ENCODE peak calls at places on chromosomes 3 and 15, in eight cellular contexts. One of them, this sample, is unnamed.

GRCh38 chr3:14507345-14507741 is 32.8 kb downstream of the GRIP2 start:
- DNase-seq in M059J: peak
- DNase-seq in activated T-helper 1 cell treated with anti-CD3 and anti-CD28 coated beads, Interleukin-12 subunit alpha, Interleukin-12 subunit beta, Interleukin-2, Interleukin-4 antibody, amounts not matched to agents 30 ng/mL and 10 ng/mL and 1 ng/mL, durations not matched to agents 14 hours and 24 hours and 36 hours: no peak
- DNase-seq in putamen: no peak
- DNase-seq in T-helper 9 cell: no peak
- DNase-seq in A172: no peak
- DNase-seq in progenitor cell of endocrine pancreas: no peak
- DNase-seq in NCI-H1417: no peak
- DNase-seq in this sample: no peak

GRCh38 chr3:82132210-82133069 is 371.0 kb upstream of the GBE1 start:
- DNase-seq in T-helper 9 cell: no peak
- DNase-seq in progenitor cell of endocrine pancreas: no peak
- DNase-seq in NCI-H1417: no peak
- DNase-seq in putamen: no peak
- DNase-seq in A172: no peak
- DNase-seq in M059J: no peak
- DNase-seq in activated T-helper 1 cell treated with anti-CD3 and anti-CD28 coated beads, Interleukin-12 subunit alpha, Interleukin-12 subunit beta, Interleukin-2, Interleukin-4 antibody, amounts not matched to agents 30 ng/mL and 10 ng/mL and 1 ng/mL, durations not matched to agents 14 hours and 24 hours and 36 hours: no peak
- DNase-seq in this sample: no peak

GRCh38 chr15:70156781-70157261 is 59.1 kb upstream of the TLE3 start:
- DNase-seq in putamen: no peak
- DNase-seq in progenitor cell of endocrine pancreas: no peak
- DNase-seq in M059J: peak
- DNase-seq in NCI-H1417: peak
- DNase-seq in A172: no peak
- DNase-seq in activated T-helper 1 cell treated with anti-CD3 and anti-CD28 coated beads, Interleukin-12 subunit alpha, Interleukin-12 subunit beta, Interleukin-2, Interleukin-4 antibody, amounts not matched to agents 30 ng/mL and 10 ng/mL and 1 ng/mL, durations not matched to agents 14 hours and 24 hours and 36 hours: no peak
- DNase-seq in T-helper 9 cell: no peak
- DNase-seq in this sample: no peak

GRCh38 chr15:27365441-27365840 is 394.5 kb downstream of the GABRG3 start:
- DNase-seq in progenitor cell of endocrine pancreas: no peak
- DNase-seq in NCI-H1417: no peak
- DNase-seq in M059J: no peak
- DNase-seq in activated T-helper 1 cell treated with anti-CD3 and anti-CD28 coated beads, Interleukin-12 subunit alpha, Interleukin-12 subunit beta, Interleukin-2, Interleukin-4 antibody, amounts not matched to agents 30 ng/mL and 10 ng/mL and 1 ng/mL, durations not matched to agents 14 hours and 24 hours and 36 hours: no peak
- DNase-seq in putamen: no peak
- DNase-seq in A172: no peak
- DNase-seq in T-helper 9 cell: no peak
- DNase-seq in this sample: no peak

GRCh38 chr3:30518201-30518864 is 88.1 kb upstream of the TGFBR2 start:
- DNase-seq in M059J: no peak
- DNase-seq in progenitor cell of endocrine pancreas: no peak
- DNase-seq in NCI-H1417: no peak
- DNase-seq in putamen: peak
- DNase-seq in activated T-helper 1 cell treated with anti-CD3 and anti-CD28 coated beads, Interleukin-12 subunit alpha, Interleukin-12 subunit beta, Interleukin-2, Interleukin-4 antibody, amounts not matched to agents 30 ng/mL and 10 ng/mL and 1 ng/mL, durations not matched to agents 14 hours and 24 hours and 36 hours: no peak
- DNase-seq in T-helper 9 cell: no peak
- DNase-seq in A172: no peak
- DNase-seq in this sample: no peak

GRCh38 chr3:10248184-10248983 is at the start of gene TATDN2:
- DNase-seq in putamen: peak
- DNase-seq in T-helper 9 cell: peak
- DNase-seq in M059J: peak
- DNase-seq in progenitor cell of endocrine pancreas: peak
- DNase-seq in NCI-H1417: peak
- DNase-seq in A172: peak
- DNase-seq in activated T-helper 1 cell treated with anti-CD3 and anti-CD28 coated beads, Interleukin-12 subunit alpha, Interleukin-12 subunit beta, Interleukin-2, Interleukin-4 antibody, amounts not matched to agents 30 ng/mL and 10 ng/mL and 1 ng/mL, durations not matched to agents 14 hours and 24 hours and 36 hours: peak
- DNase-seq in this sample: peak

GRCh38 chr3:71208273-71209095 is 375.0 kb downstream of the FOXP1 start:
- DNase-seq in progenitor cell of endocrine pancreas: peak
- DNase-seq in NCI-H1417: peak
- DNase-seq in activated T-helper 1 cell treated with anti-CD3 and anti-CD28 coated beads, Interleukin-12 subunit alpha, Interleukin-12 subunit beta, Interleukin-2, Interleukin-4 antibody, amounts not matched to agents 30 ng/mL and 10 ng/mL and 1 ng/mL, durations not matched to agents 14 hours and 24 hours and 36 hours: no peak
- DNase-seq in A172: no peak
- DNase-seq in M059J: peak
- DNase-seq in T-helper 9 cell: no peak
- DNase-seq in putamen: no peak
- DNase-seq in this sample: no peak

GRCh38 chr15:64483749-64484148 is 23.4 kb downstream of the ZNF609 start:
- DNase-seq in putamen: no peak
- DNase-seq in M059J: no peak
- DNase-seq in T-helper 9 cell: no peak
- DNase-seq in NCI-H1417: no peak
- DNase-seq in activated T-helper 1 cell treated with anti-CD3 and anti-CD28 coated beads, Interleukin-12 subunit alpha, Interleukin-12 subunit beta, Interleukin-2, Interleukin-4 antibody, amounts not matched to agents 30 ng/mL and 10 ng/mL and 1 ng/mL, durations not matched to agents 14 hours and 24 hours and 36 hours: no peak
- DNase-seq in A172: no peak
- DNase-seq in progenitor cell of endocrine pancreas: no peak
- DNase-seq in this sample: no peak

GRCh38 chr3:48595075-48595525 is at the start of gene COL7A1:
- DNase-seq in progenitor cell of endocrine pancreas: no peak
- DNase-seq in A172: no peak
- DNase-seq in T-helper 9 cell: no peak
- DNase-seq in NCI-H1417: no peak
- DNase-seq in M059J: no peak
- DNase-seq in putamen: no peak
- DNase-seq in activated T-helper 1 cell treated with anti-CD3 and anti-CD28 coated beads, Interleukin-12 subunit alpha, Interleukin-12 subunit beta, Interleukin-2, Interleukin-4 antibody, amounts not matched to agents 30 ng/mL and 10 ng/mL and 1 ng/mL, durations not matched to agents 14 hours and 24 hours and 36 hours: no peak
- DNase-seq in this sample: peak

GRCh38 chr15:80325206-80325605 is 73.2 kb upstream of the CTXND1 start:
- DNase-seq in putamen: no peak
- DNase-seq in activated T-helper 1 cell treated with anti-CD3 and anti-CD28 coated beads, Interleukin-12 subunit alpha, Interleukin-12 subunit beta, Interleukin-2, Interleukin-4 antibody, amounts not matched to agents 30 ng/mL and 10 ng/mL and 1 ng/mL, durations not matched to agents 14 hours and 24 hours and 36 hours: no peak
- DNase-seq in M059J: peak
- DNase-seq in progenitor cell of endocrine pancreas: no peak
- DNase-seq in NCI-H1417: no peak
- DNase-seq in T-helper 9 cell: no peak
- DNase-seq in A172: no peak
- DNase-seq in this sample: no peak

GRCh38 chr15:99508807-99509311 is 56.9 kb upstream of the MEF2A start:
- DNase-seq in NCI-H1417: no peak
- DNase-seq in activated T-helper 1 cell treated with anti-CD3 and anti-CD28 coated beads, Interleukin-12 subunit alpha, Interleukin-12 subunit beta, Interleukin-2, Interleukin-4 antibody, amounts not matched to agents 30 ng/mL and 10 ng/mL and 1 ng/mL, durations not matched to agents 14 hours and 24 hours and 36 hours: no peak
- DNase-seq in T-helper 9 cell: no peak
- DNase-seq in A172: no peak
- DNase-seq in progenitor cell of endocrine pancreas: no peak
- DNase-seq in putamen: no peak
- DNase-seq in M059J: no peak
- DNase-seq in this sample: no peak

GRCh38 chr3:96101013-96101412 is 713.4 kb upstream of the EPHA6 start:
- DNase-seq in activated T-helper 1 cell treated with anti-CD3 and anti-CD28 coated beads, Interleukin-12 subunit alpha, Interleukin-12 subunit beta, Interleukin-2, Interleukin-4 antibody, amounts not matched to agents 30 ng/mL and 10 ng/mL and 1 ng/mL, durations not matched to agents 14 hours and 24 hours and 36 hours: no peak
- DNase-seq in M059J: no peak
- DNase-seq in progenitor cell of endocrine pancreas: no peak
- DNase-seq in T-helper 9 cell: no peak
- DNase-seq in putamen: no peak
- DNase-seq in A172: no peak
- DNase-seq in NCI-H1417: no peak
- DNase-seq in this sample: no peak

GRCh38 chr15:70768247-70768883 is 5.0 kb upstream of the UACA start:
- DNase-seq in putamen: no peak
- DNase-seq in progenitor cell of endocrine pancreas: no peak
- DNase-seq in M059J: no peak
- DNase-seq in T-helper 9 cell: no peak
- DNase-seq in activated T-helper 1 cell treated with anti-CD3 and anti-CD28 coated beads, Interleukin-12 subunit alpha, Interleukin-12 subunit beta, Interleukin-2, Interleukin-4 antibody, amounts not matched to agents 30 ng/mL and 10 ng/mL and 1 ng/mL, durations not matched to agents 14 hours and 24 hours and 36 hours: no peak
- DNase-seq in NCI-H1417: no peak
- DNase-seq in A172: no peak
- DNase-seq in this sample: no peak

GRCh38 chr3:142931222-142931621 is 32.3 kb downstream of the PAQR9 start:
- DNase-seq in T-helper 9 cell: no peak
- DNase-seq in progenitor cell of endocrine pancreas: no peak
- DNase-seq in NCI-H1417: no peak
- DNase-seq in A172: no peak
- DNase-seq in M059J: peak
- DNase-seq in activated T-helper 1 cell treated with anti-CD3 and anti-CD28 coated beads, Interleukin-12 subunit alpha, Interleukin-12 subunit beta, Interleukin-2, Interleukin-4 antibody, amounts not matched to agents 30 ng/mL and 10 ng/mL and 1 ng/mL, durations not matched to agents 14 hours and 24 hours and 36 hours: no peak
- DNase-seq in putamen: no peak
- DNase-seq in this sample: no peak